ENCODE peak calls at places on chromosomes 5 and 9, in five cellular contexts. K is pancreas, E is fibroblast of mammary gland, N is HT1080, Z is SHP77 treated with DMSO at 0.1 percent for 48 hours. A is an unnamed sample.

GRCh38 chr5:77138981-77139380 is 51.9 kb upstream of the ZBED3 start:
- DNase-seq in K (peak; percentile 9), E (peak; percentile 93), N (peak; percentile 23), Z (no peak), A (peak; percentile 80)

GRCh38 chr5:77012601-77013000 is 17.6 kb upstream of the AGGF1 start:
- DNase-seq in K (no peak), E (peak; percentile 10), N (peak; percentile 79), Z (no peak), A (peak; percentile 8)

GRCh38 chr9:94639045-94639995 is at the start of gene FBP1:
- DNase-seq in K (peak; percentile 60), E (no peak), N (no peak), Z (no peak), A (peak; percentile 48)

GRCh38 chr9:122788831-122789230 is at the start of gene OR5C1:
- DNase-seq in K (no peak), E (no peak), N (no peak), Z (no peak), A (no peak)

GRCh38 chr5:158392753-158393152 is 533.8 kb upstream of the CLINT1 start:
- DNase-seq in K (no peak), E (no peak), N (no peak), Z (no peak), A (no peak)

GRCh38 chr9:91047993-91048607 is 246.5 kb downstream of the SYK start:
- DNase-seq in K (no peak), E (peak; percentile 92), N (peak; percentile 87), Z (no peak), A (peak; percentile 90)

GRCh38 chr5:175567954-175568353 is 89.6 kb downstream of the SFXN1 start:
- DNase-seq in K (no peak), E (no peak), N (no peak), Z (no peak), A (no peak)

GRCh38 chr9:13513710-13514444 is 234.4 kb upstream of the MPDZ start:
- DNase-seq in K (no peak), E (no peak), N (no peak), Z (peak; percentile 32), A (peak; percentile 17)

GRCh38 chr5:103295871-103296270 is 37.3 kb downstream of the MACIR start:
- DNase-seq in K (no peak), E (no peak), N (no peak), Z (no peak), A (no peak)

GRCh38 chr5:133341296-133341695 is 271.0 kb downstream of the FSTL4 start:
- DNase-seq in K (no peak), E (no peak), N (peak; percentile 10), Z (no peak), A (no peak)

GRCh38 chr9:35774907-35775635 is 16.3 kb upstream of the NPR2 start:
- DNase-seq in K (no peak), E (no peak), N (no peak), Z (no peak), A (no peak)

GRCh38 chr9:126376311-126376902 is 49.8 kb downstream of the MVB12B start:
- DNase-seq in K (no peak), E (no peak), N (no peak), Z (no peak), A (no peak)

GRCh38 chr9:130137870-130138653 is 34.1 kb upstream of the NCS1 start:
- DNase-seq in K (no peak), E (peak; percentile 97), N (peak; percentile 94), Z (no peak), A (peak; percentile 97)

GRCh38 chr5:17256839-17257238 is 39.4 kb downstream of the BASP1 start:
- DNase-seq in K (no peak), E (no peak), N (no peak), Z (no peak), A (no peak)

GRCh38 chr5:13985736-13986418 is 41.4 kb upstream of the DNAH5 start:
- DNase-seq in K (no peak), E (peak; percentile 90), N (peak; percentile 94), Z (no peak), A (peak; percentile 83)

GRCh38 chr5:10892135-10892910 is 131.3 kb upstream of the DAP start:
- DNase-seq in K (peak; percentile 34), E (no peak), N (peak; percentile 44), Z (peak; percentile 11), A (peak; percentile 44)

A was measured in GM23248.